ENCODE peak calls at places on chromosomes 1 and 21, in four cellular contexts. One of them, this sample, is unnamed.

GRCh38 chr1:115282825-115283224 is 55.2 kb downstream of the NGF start:
- DNase-seq in prostate gland: no peak
- DNase-seq in upper lobe of right lung: no peak
- DNase-seq in transverse colon: peak; percentile 19
- DNase-seq in this sample: peak; percentile 86

GRCh38 chr1:116449578-116449977 is 76.5 kb downstream of the ATP1A1 start:
- DNase-seq in transverse colon: no peak
- DNase-seq in prostate gland: no peak
- DNase-seq in upper lobe of right lung: no peak
- DNase-seq in this sample: no peak

GRCh38 chr1:6461237-6461530 is 4.8 kb downstream of the TNFRSF25 start:
- DNase-seq in transverse colon: no peak
- DNase-seq in prostate gland: no peak
- DNase-seq in upper lobe of right lung: no peak
- DNase-seq in this sample: no peak

GRCh38 chr1:43446881-43447835 is 6.6 kb downstream of the HYI start:
- DNase-seq in upper lobe of right lung: no peak
- DNase-seq in prostate gland: no peak
- DNase-seq in transverse colon: peak; percentile 6
- DNase-seq in this sample: no peak

GRCh38 chr21:37564924-37565529 is 198.5 kb downstream of the DYRK1A start:
- DNase-seq in prostate gland: no peak
- DNase-seq in upper lobe of right lung: no peak
- DNase-seq in transverse colon: no peak
- DNase-seq in this sample: no peak

GRCh38 chr1:165539306-165539705 is 4.5 kb upstream of the LRRC52 start:
- DNase-seq in upper lobe of right lung: no peak
- DNase-seq in transverse colon: no peak
- DNase-seq in prostate gland: no peak
- DNase-seq in this sample: no peak

GRCh38 chr21:35100351-35100771 is 51.3 kb upstream of the RUNX1 start:
- DNase-seq in upper lobe of right lung: no peak
- DNase-seq in transverse colon: no peak
- DNase-seq in prostate gland: no peak
- DNase-seq in this sample: no peak

GRCh38 chr1:30929135-30929889 is 20.8 kb upstream of the SDC3 start:
- DNase-seq in upper lobe of right lung: no peak
- DNase-seq in transverse colon: peak; percentile 31
- DNase-seq in prostate gland: no peak
- DNase-seq in this sample: peak; percentile 54

GRCh38 chr1:174998569-174999215 is 1.1 kb upstream of the CACYBP start:
- DNase-seq in upper lobe of right lung: no peak
- DNase-seq in transverse colon: peak; percentile 40
- DNase-seq in prostate gland: peak; percentile 49
- DNase-seq in this sample: peak; percentile 48

GRCh38 chr1:114345930-114346479 is 165.0 kb downstream of the TRIM33 start:
- DNase-seq in upper lobe of right lung: no peak
- DNase-seq in prostate gland: no peak
- DNase-seq in transverse colon: no peak
- DNase-seq in this sample: peak; percentile 35

GRCh38 chr1:16721871-16722641 is 18.3 kb upstream of the RNU1-4 start:
- DNase-seq in transverse colon: peak; percentile 4
- DNase-seq in upper lobe of right lung: no peak
- DNase-seq in prostate gland: no peak
- DNase-seq in this sample: no peak

GRCh38 chr1:228445867-228446584 is 29.4 kb upstream of the TRIM17 start:
- DNase-seq in prostate gland: no peak
- DNase-seq in upper lobe of right lung: no peak
- DNase-seq in transverse colon: no peak
- DNase-seq in this sample: peak; percentile 52

GRCh38 chr1:30259631-30260030 is 463.8 kb downstream of the MATN1 start:
- DNase-seq in transverse colon: no peak
- DNase-seq in prostate gland: no peak
- DNase-seq in upper lobe of right lung: no peak
- DNase-seq in this sample: no peak

GRCh38 chr1:204509186-204509635 is 7.0 kb upstream of the MDM4 start:
- DNase-seq in transverse colon: no peak
- DNase-seq in prostate gland: no peak
- DNase-seq in upper lobe of right lung: no peak
- DNase-seq in this sample: no peak

GRCh38 chr21:42737969-42738590 is 84.7 kb downstream of the PDE9A start:
- DNase-seq in upper lobe of right lung: peak; percentile 81
- DNase-seq in transverse colon: peak; percentile 78
- DNase-seq in prostate gland: no peak
- DNase-seq in this sample: peak; percentile 43

GRCh38 chr21:45420061-45420521 is 15.1 kb downstream of the COL18A1 start:
- DNase-seq in transverse colon: no peak
- DNase-seq in upper lobe of right lung: no peak
- DNase-seq in prostate gland: peak; percentile 46
- DNase-seq in this sample: no peak

GRCh38 chr1:222521299-222522104 is 26.4 kb downstream of the HHIPL2 start:
- DNase-seq in prostate gland: no peak
- DNase-seq in transverse colon: no peak
- DNase-seq in upper lobe of right lung: no peak
- DNase-seq in this sample: no peak

GRCh38 chr1:119808491-119808890 is 2.8 kb downstream of the REG4 start:
- DNase-seq in transverse colon: no peak
- DNase-seq in upper lobe of right lung: no peak
- DNase-seq in prostate gland: no peak
- DNase-seq in this sample: no peak

GRCh38 chr1:241918879-241919278 is 38.7 kb upstream of the BECN2 start:
- DNase-seq in prostate gland: no peak
- DNase-seq in upper lobe of right lung: no peak
- DNase-seq in transverse colon: no peak
- DNase-seq in this sample: no peak

GRCh38 chr1:202287196-202287595 is 54.5 kb downstream of the UBE2T start:
- DNase-seq in transverse colon: no peak
- DNase-seq in upper lobe of right lung: no peak
- DNase-seq in prostate gland: no peak
- DNase-seq in this sample: no peak

GRCh38 chr1:202291001-202291400 is 50.7 kb downstream of the UBE2T start:
- DNase-seq in transverse colon: no peak
- DNase-seq in upper lobe of right lung: no peak
- DNase-seq in prostate gland: no peak
- DNase-seq in this sample: no peak

GRCh38 chr1:202286622-202287097 is 55.1 kb downstream of the UBE2T start:
- DNase-seq in upper lobe of right lung: no peak
- DNase-seq in transverse colon: no peak
- DNase-seq in prostate gland: no peak
- DNase-seq in this sample: peak; percentile 78

GRCh38 chr1:202288177-202288576 is 53.6 kb downstream of the UBE2T start:
- DNase-seq in prostate gland: no peak
- DNase-seq in transverse colon: no peak
- DNase-seq in upper lobe of right lung: no peak
- DNase-seq in this sample: no peak

DNA sequence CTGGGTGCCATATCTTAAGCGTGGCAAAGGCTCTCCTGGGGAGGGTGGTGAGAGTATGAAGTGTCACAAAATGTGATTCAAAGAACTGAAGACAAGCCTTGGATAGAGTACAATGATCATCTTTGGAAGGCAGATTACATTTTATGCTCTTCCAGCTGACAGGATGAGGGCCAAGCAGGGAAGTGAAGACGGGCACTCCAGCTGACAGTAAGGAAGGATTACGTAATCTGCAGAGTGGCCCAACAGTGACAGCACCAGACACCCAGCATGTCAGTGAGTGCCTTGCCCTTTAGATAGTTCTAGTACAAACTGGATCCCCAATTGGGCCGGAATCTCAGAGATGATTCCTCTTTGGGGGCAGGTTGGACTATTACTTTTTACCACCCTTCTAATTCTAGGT is 52.7 kb downstream of the UBE2T start:
- DNase-seq in transverse colon: no peak
- DNase-seq in upper lobe of right lung: no peak
- DNase-seq in prostate gland: no peak
- DNase-seq in this sample: no peak
- TF ChIP-seq CTCF in transverse colon: no peak
- TF ChIP-seq CTCF in upper lobe of right lung: no peak
- TF ChIP-seq CTCF in prostate gland: no peak
- TF ChIP-seq CTCF in this sample: no peak

GRCh38 chr1:153880024-153880423 is 42.7 kb downstream of the GATAD2B start:
- DNase-seq in upper lobe of right lung: no peak
- DNase-seq in prostate gland: no peak
- DNase-seq in transverse colon: no peak
- DNase-seq in this sample: no peak

GRCh38 chr1:153880962-153881361 is 41.8 kb downstream of the GATAD2B start:
- DNase-seq in transverse colon: peak; percentile 88
- DNase-seq in prostate gland: peak; percentile 78
- DNase-seq in upper lobe of right lung: peak; percentile 86
- DNase-seq in this sample: peak; percentile 86

GRCh38 chr1:153882296-153882912 is 40.4 kb downstream of the GATAD2B start:
- DNase-seq in prostate gland: no peak
- DNase-seq in transverse colon: no peak
- DNase-seq in upper lobe of right lung: no peak
- DNase-seq in this sample: no peak

GRCh38 chr1:153883223-153883622 is 39.5 kb downstream of the GATAD2B start:
- DNase-seq in transverse colon: no peak
- DNase-seq in upper lobe of right lung: no peak
- DNase-seq in prostate gland: no peak
- DNase-seq in this sample: no peak

DNA sequence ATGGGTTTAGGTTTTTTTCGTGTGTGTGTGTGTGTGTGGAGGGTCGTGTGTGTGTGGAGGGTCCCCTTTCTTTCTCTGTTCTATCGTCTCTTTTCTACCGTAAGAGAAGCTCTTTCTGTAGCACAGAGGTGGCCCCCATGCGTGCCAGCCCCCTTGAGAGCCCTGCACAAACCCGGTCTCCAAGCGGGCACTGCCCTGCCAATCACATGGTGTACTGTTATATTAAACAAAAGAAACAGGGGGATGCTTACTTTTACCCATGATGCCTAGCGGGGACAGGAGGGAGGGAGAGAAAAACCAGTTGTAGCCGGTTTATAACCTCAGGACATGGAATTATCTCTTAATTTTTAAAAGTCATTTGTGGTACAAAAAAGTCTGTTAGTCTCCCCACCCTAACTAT is 41.0 kb downstream of the GATAD2B start:
- DNase-seq in upper lobe of right lung: no peak
- DNase-seq in transverse colon: no peak
- DNase-seq in prostate gland: no peak
- DNase-seq in this sample: no peak
- H3K27ac ChIP-seq in upper lobe of right lung: no peak overlapping the region
- H3K27ac ChIP-seq in transverse colon: no peak overlapping the region
- H3K27ac ChIP-seq in prostate gland: no peak overlapping the region
- H3K27ac ChIP-seq in this sample: no peak overlapping the region

GRCh38 chr1:9066945-9067807 is 2.3 kb downstream of the SLC2A5 start:
- DNase-seq in transverse colon: peak; percentile 53
- DNase-seq in upper lobe of right lung: no peak
- DNase-seq in prostate gland: no peak
- DNase-seq in this sample: peak; percentile 87
- TF ChIP-seq CTCF in transverse colon: no peak
- TF ChIP-seq CTCF in upper lobe of right lung: no peak
- TF ChIP-seq CTCF in prostate gland: no peak
- TF ChIP-seq CTCF in this sample: no peak

GRCh38 chr1:110628356-110629105 is 22.4 kb upstream of the KCNA2 start:
- DNase-seq in prostate gland: no peak
- DNase-seq in transverse colon: no peak
- DNase-seq in upper lobe of right lung: no peak
- DNase-seq in this sample: no peak

GRCh38 chr1:110631836-110632620 is 25.9 kb upstream of the KCNA2 start:
- DNase-seq in prostate gland: no peak
- DNase-seq in transverse colon: no peak
- DNase-seq in upper lobe of right lung: no peak
- DNase-seq in this sample: no peak

GRCh38 chr1:110626890-110627289 is 20.7 kb upstream of the KCNA2 start:
- DNase-seq in transverse colon: no peak
- DNase-seq in upper lobe of right lung: no peak
- DNase-seq in prostate gland: no peak
- DNase-seq in this sample: no peak

GRCh38 chr1:110630770-110631663 is 24.9 kb upstream of the KCNA2 start:
- DNase-seq in transverse colon: peak; percentile 86
- DNase-seq in prostate gland: peak; percentile 66
- DNase-seq in upper lobe of right lung: peak; percentile 87
- DNase-seq in this sample: peak; percentile 84

DNA sequence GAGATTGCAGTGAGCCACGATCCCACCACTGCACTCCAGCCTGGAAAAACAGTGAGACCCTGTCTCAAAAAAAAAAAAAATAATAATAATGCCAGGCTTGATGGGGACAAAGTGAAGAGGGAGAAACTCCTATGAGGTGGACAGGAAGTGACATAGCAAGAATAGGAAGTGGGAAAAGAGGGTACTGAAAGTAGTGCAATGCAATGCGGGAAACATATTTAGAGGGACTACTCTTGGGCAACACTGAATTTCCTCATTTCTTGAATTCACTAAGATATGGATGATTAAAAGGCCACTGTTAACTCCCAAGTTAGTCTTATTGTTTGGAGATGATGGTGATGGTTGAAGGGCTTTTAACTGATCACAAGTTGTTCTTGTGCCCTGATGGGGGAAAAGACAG is 21.6 kb upstream of the KCNA2 start:
- DNase-seq in prostate gland: no peak
- DNase-seq in upper lobe of right lung: no peak
- DNase-seq in transverse colon: no peak
- DNase-seq in this sample: no peak
- H3K27ac ChIP-seq in prostate gland: no peak overlapping the region
- H3K27ac ChIP-seq in upper lobe of right lung: no peak overlapping the region
- H3K27ac ChIP-seq in transverse colon: no peak overlapping the region
- H3K27ac ChIP-seq in this sample: no peak overlapping the region

GRCh38 chr1:92587445-92587844 is 100.7 kb upstream of the GFI1 start:
- DNase-seq in prostate gland: no peak
- DNase-seq in upper lobe of right lung: no peak
- DNase-seq in transverse colon: no peak
- DNase-seq in this sample: no peak

GRCh38 chr1:92585831-92586230 is 99.1 kb upstream of the GFI1 start:
- DNase-seq in prostate gland: no peak
- DNase-seq in transverse colon: no peak
- DNase-seq in upper lobe of right lung: no peak
- DNase-seq in this sample: no peak

GRCh38 chr1:92583821-92584760 is 97.4 kb upstream of the GFI1 start:
- DNase-seq in upper lobe of right lung: no peak
- DNase-seq in prostate gland: no peak
- DNase-seq in transverse colon: no peak
- DNase-seq in this sample: no peak
- TF ChIP-seq CTCF in upper lobe of right lung: no peak
- TF ChIP-seq CTCF in prostate gland: no peak
- TF ChIP-seq CTCF in transverse colon: no peak
- TF ChIP-seq CTCF in this sample: peak; percentile 8

GRCh38 chr1:107867422-107867821 is 97.6 kb downstream of the VAV3 start:
- DNase-seq in transverse colon: no peak
- DNase-seq in upper lobe of right lung: no peak
- DNase-seq in prostate gland: no peak
- DNase-seq in this sample: no peak
- H3K27ac ChIP-seq in transverse colon: no peak overlapping the region
- H3K27ac ChIP-seq in upper lobe of right lung: no peak overlapping the region
- H3K27ac ChIP-seq in prostate gland: no peak overlapping the region
- H3K27ac ChIP-seq in this sample: no peak overlapping the region

This sample was measured in testis.